ENCODE peak calls at places on chromosomes 4 and X, in eight cellular contexts. C is nephron progenitor cell; I is fibroblast of pulmonary artery; Y is fibroblast of lung; E is effector memory CD4-positive, alpha-beta T cell; P is skeletal muscle cell; M is NAMALWA; R is hypothalamus. L is an unnamed sample.
A peak's percentile ranks its signal among the peaks of the same experiment; 100 is the strongest.

GRCh38 chr4:89904524-89904923 is 9.9 kb downstream of the MMRN1 start:
- DNase-seq in C (no peak), I (no peak), Y (no peak), E (no peak), P (no peak), M (no peak), R (no peak), L (no peak)

GRCh38 chr4:37719021-37719420 is 32.8 kb upstream of the RELL1 start:
- DNase-seq in C (no peak), I (no peak), Y (peak; percentile 65), E (no peak), P (no peak), M (no peak), R (no peak), L (no peak)

GRCh38 chr4:1615786-1616573 is 68.1 kb downstream of the FAM53A start:
- DNase-seq in C (no peak), I (no peak), Y (no peak), E (no peak), P (no peak), M (no peak), R (no peak), L (no peak)

GRCh38 chrX:13826770-13827169 is 9.9 kb upstream of the GPM6B start:
- DNase-seq in C (no peak), I (no peak), Y (no peak), E (no peak), P (no peak), M (no peak), R (peak; percentile 17), L (no peak)

GRCh38 chrX:19017271-19017670 is 33.4 kb upstream of the PHKA2 start:
- DNase-seq in C (peak; percentile 28), I (peak; percentile 18), Y (peak; percentile 7), E (no peak), P (no peak), M (peak; percentile 7), R (peak; percentile 1), L (no peak)

GRCh38 chr4:109998867-109999303 is 86.2 kb downstream of the EGF start:
- DNase-seq in C (peak; percentile 27), I (peak; percentile 76), Y (peak; percentile 41), E (no peak), P (no peak), M (peak; percentile 90), R (no peak), L (peak; percentile 19)

GRCh38 chr4:105147226-105148151 is 813 bp downstream of the TET2 start:
- DNase-seq in C (peak; percentile 52), I (peak; percentile 50), Y (peak; percentile 56), E (no peak), P (no peak), M (peak; percentile 60), R (peak; percentile 45), L (no peak)

GRCh38 chr4:122329876-122330595 is 48.8 kb upstream of the ADAD1 start:
- DNase-seq in C (no peak), I (peak; percentile 58), Y (peak; percentile 79), E (no peak), P (no peak), M (no peak), R (no peak), L (peak; percentile 44)

GRCh38 chr4:26912069-26912468 is 51.4 kb downstream of the STIM2 start:
- DNase-seq in C (no peak), I (no peak), Y (no peak), E (no peak), P (no peak), M (no peak), R (no peak), L (no peak)

GRCh38 chr4:37219251-37219650 is 25.3 kb upstream of the NWD2 start:
- DNase-seq in C (no peak), I (no peak), Y (no peak), E (no peak), P (no peak), M (no peak), R (no peak), L (no peak)

GRCh38 chr4:76208005-76208765 is 5.4 kb downstream of the SCARB2 start:
- DNase-seq in C (no peak), I (peak; percentile 94), Y (peak; percentile 80), E (no peak), P (peak; percentile 75), M (no peak), R (peak; percentile 73), L (no peak)

GRCh38 chrX:154607370-154607769 is 11.7 kb downstream of the CTAG1B start:
- DNase-seq in C (no peak), I (no peak), Y (no peak), E (no peak), P (no peak), M (no peak), R (no peak), L (no peak)

GRCh38 chr4:181193162-181193930 is 1049.9 kb upstream of the TENM3 start:
- DNase-seq in C (no peak), I (no peak), Y (peak; percentile 16), E (no peak), P (no peak), M (no peak), R (no peak), L (no peak)

GRCh38 chr4:102868153-102868781 is 525 bp upstream of the CISD2 start:
- DNase-seq in C (peak; percentile 3), I (no peak), Y (no peak), E (no peak), P (no peak), M (no peak), R (no peak), L (no peak)

GRCh38 chr4:141652161-141652778 is 15.9 kb downstream of the IL15 start:
- DNase-seq in C (no peak), I (peak; percentile 63), Y (peak; percentile 93), E (no peak), P (no peak), M (no peak), R (no peak), L (no peak)

GRCh38 chr4:156983366-156983765 is 11.8 kb upstream of the PDGFC start:
- DNase-seq in C (no peak), I (peak; percentile 53), Y (no peak), E (no peak), P (no peak), M (peak; percentile 8), R (no peak), L (no peak)

GRCh38 chr4:102139932-102140331 is 205.3 kb downstream of the SLC39A8 start:
- DNase-seq in C (no peak), I (peak; percentile 10), Y (peak; percentile 49), E (no peak), P (no peak), M (no peak), R (no peak), L (no peak)

GRCh38 chr4:26807330-26807729 is 53.3 kb upstream of the STIM2 start:
- DNase-seq in C (no peak), I (no peak), Y (no peak), E (no peak), P (peak; percentile 6), M (peak; percentile 72), R (no peak), L (no peak)

GRCh38 chr4:81664079-81664478 is 192.4 kb upstream of the RASGEF1B start:
- DNase-seq in C (no peak), I (no peak), Y (no peak), E (no peak), P (no peak), M (no peak), R (no peak), L (no peak)

GRCh38 chr4:52263612-52264011 is 212.5 kb downstream of the SPATA18 start:
- DNase-seq in C (no peak), I (no peak), Y (no peak), E (no peak), P (no peak), M (no peak), R (no peak), L (no peak)

GRCh38 chr4:54215379-54216072 is 13.6 kb upstream of the PDGFRA start:
- DNase-seq in C (no peak), I (no peak), Y (no peak), E (no peak), P (no peak), M (no peak), R (no peak), L (no peak)